ENCODE peak calls at places on chromosomes 6 and 20, in nine cellular contexts. M is cardiac septum, H is A549, K is NCI-H1092 treated with DMSO at 0.1 percent for 48 hours, Q is T-cell, V is mammary epithelial cell, T is H54, A is HTR-8/SVneo, L is NCI-H2171 treated with DMSO at 0.1 percent for 48 hours. I is an unnamed sample.

GRCh38 chr6:84762220-84762940 is 2.0 kb downstream of the TBX18 start:
- DNase-seq in M (no peak), H (peak; percentile 68), K (peak; percentile 67), Q (no peak), V (peak; percentile 52), T (no peak), A (no peak), L (no peak), I (no peak)

GRCh38 chr6:37650071-37650481 is 47.6 kb downstream of the MDGA1 start:
- DNase-seq in M (no peak), H (no peak), K (no peak), Q (no peak), V (no peak), T (no peak), A (no peak), L (no peak), I (no peak)

GRCh38 chr6:88561974-88562736 is 396.0 kb upstream of the CNR1 start:
- DNase-seq in M (no peak), H (no peak), K (no peak), Q (no peak), V (no peak), T (no peak), A (no peak), L (no peak), I (no peak)

GRCh38 chr6:25774120-25774730 is 19.7 kb downstream of the SLC17A4 start:
- DNase-seq in M (no peak), H (no peak), K (no peak), Q (no peak), V (no peak), T (no peak), A (no peak), L (peak; percentile 83), I (no peak)

GRCh38 chr6:147852772-147853171 is 344.3 kb downstream of the SAMD5 start:
- DNase-seq in M (no peak), H (no peak), K (no peak), Q (no peak), V (no peak), T (no peak), A (no peak), L (no peak), I (no peak)

GRCh38 chr6:33732819-33733218 is 13.9 kb downstream of the IP6K3 start:
- DNase-seq in M (no peak), H (no peak), K (no peak), Q (no peak), V (peak; percentile 24), T (no peak), A (no peak), L (peak; percentile 17), I (no peak)

GRCh38 chr20:23021941-23022340 is 13.2 kb upstream of the SSTR4 start:
- DNase-seq in M (peak; percentile 44), H (no peak), K (no peak), Q (no peak), V (peak; percentile 71), T (no peak), A (no peak), L (no peak), I (no peak)

GRCh38 chr6:51480040-51480439 is 607.4 kb downstream of the PKHD1 start:
- DNase-seq in M (no peak), H (no peak), K (no peak), Q (no peak), V (no peak), T (no peak), A (no peak), L (no peak), I (no peak)

GRCh38 chr20:17172826-17173420 is 53.9 kb upstream of the PCSK2 start:
- DNase-seq in M (no peak), H (no peak), K (no peak), Q (no peak), V (no peak), T (no peak), A (no peak), L (peak; percentile 17), I (no peak)

GRCh38 chr20:37901667-37902503 is 1.0 kb upstream of the VSTM2L start:
- DNase-seq in M (no peak), H (peak; percentile 89), K (peak; percentile 79), Q (no peak), V (peak; percentile 62), T (peak; percentile 71), A (peak; percentile 82), L (peak; percentile 29), I (no peak)

GRCh38 chr20:9408422-9409300 is 105.7 kb upstream of the LAMP5 start:
- DNase-seq in M (no peak), H (no peak), K (no peak), Q (no peak), V (peak; percentile 39), T (no peak), A (no peak), L (peak; percentile 62), I (no peak)

GRCh38 chr20:3449319-3449718 is 21.5 kb upstream of the ATRN start:
- DNase-seq in M (no peak), H (no peak), K (no peak), Q (no peak), V (no peak), T (no peak), A (no peak), L (no peak), I (no peak)

GRCh38 chr6:168033791-168034190 is 36.3 kb downstream of the KIF25 start:
- DNase-seq in M (no peak), H (no peak), K (no peak), Q (no peak), V (no peak), T (no peak), A (no peak), L (no peak), I (no peak)

GRCh38 chr6:48476257-48476656 is 365.3 kb upstream of the PTCHD4 start:
- DNase-seq in M (no peak), H (peak; percentile 6), K (no peak), Q (no peak), V (peak; percentile 40), T (no peak), A (no peak), L (no peak), I (no peak)

GRCh38 chr6:149696904-149697303 is 21.0 kb downstream of the LATS1 start:
- DNase-seq in M (no peak), H (no peak), K (no peak), Q (no peak), V (peak; percentile 64), T (no peak), A (peak; percentile 27), L (no peak), I (no peak)

GRCh38 chr20:37308098-37309050 is 18.9 kb downstream of the MANBAL start:
- DNase-seq in M (peak; percentile 41), H (no peak), K (no peak), Q (no peak), V (peak; percentile 75), T (no peak), A (no peak), L (no peak), I (no peak)

I was measured in PC-9.